ENCODE peak calls at places on chromosomes 11 and 22, in four cellular contexts. One of them, this sample, is unnamed.

GRCh38 chr11:2156416-2157182 is 4.4 kb downstream of the INS start:
- DNase-seq in Peyer's patch: peak
- DNase-seq in right cardiac atrium: peak
- DNase-seq in KBM-7: peak
- DNase-seq in this sample: peak

GRCh38 chr22:23315341-23315917 is 135.1 kb downstream of the BCR start:
- DNase-seq in right cardiac atrium: no peak
- DNase-seq in Peyer's patch: peak
- DNase-seq in KBM-7: peak
- DNase-seq in this sample: peak

GRCh38 chr11:109892321-109892794 is 200.8 kb upstream of the ZC3H12C start:
- DNase-seq in right cardiac atrium: no peak
- DNase-seq in Peyer's patch: no peak
- DNase-seq in KBM-7: no peak
- DNase-seq in this sample: no peak

GRCh38 chr22:19448076-19448607 is 631 bp upstream of the C22orf39 start:
- DNase-seq in KBM-7: no peak
- DNase-seq in right cardiac atrium: no peak
- DNase-seq in Peyer's patch: peak
- DNase-seq in this sample: peak

GRCh38 chr22:25235547-25236290 is 16.3 kb downstream of the CRYBB2 start:
- DNase-seq in Peyer's patch: no peak
- DNase-seq in right cardiac atrium: peak
- DNase-seq in KBM-7: peak
- DNase-seq in this sample: peak

GRCh38 chr11:132056689-132057088 is 686.3 kb downstream of the NTM start:
- DNase-seq in KBM-7: no peak
- DNase-seq in right cardiac atrium: no peak
- DNase-seq in Peyer's patch: no peak
- DNase-seq in this sample: peak

GRCh38 chr11:10454902-10455631 is at the start of gene AMPD3:
- DNase-seq in right cardiac atrium: no peak
- DNase-seq in KBM-7: no peak
- DNase-seq in Peyer's patch: no peak
- DNase-seq in this sample: peak

GRCh38 chr11:122998727-122999370 is 17.2 kb upstream of the BSX start:
- DNase-seq in Peyer's patch: no peak
- DNase-seq in KBM-7: no peak
- DNase-seq in right cardiac atrium: no peak
- DNase-seq in this sample: peak

GRCh38 chr11:116882386-116882785 is 45.0 kb upstream of the APOA1 start:
- DNase-seq in right cardiac atrium: no peak
- DNase-seq in Peyer's patch: no peak
- DNase-seq in KBM-7: no peak
- DNase-seq in this sample: peak

GRCh38 chr22:37842015-37842793 is 1.9 kb downstream of the ANKRD54 start:
- DNase-seq in Peyer's patch: no peak
- DNase-seq in right cardiac atrium: no peak
- DNase-seq in KBM-7: no peak
- DNase-seq in this sample: no peak

GRCh38 chr11:2077061-2077802 is 62.0 kb downstream of the IGF2 start:
- DNase-seq in Peyer's patch: no peak
- DNase-seq in right cardiac atrium: no peak
- DNase-seq in KBM-7: no peak
- DNase-seq in this sample: peak

GRCh38 chr22:47053013-47053864 is 290.8 kb downstream of the TBC1D22A start:
- DNase-seq in KBM-7: no peak
- DNase-seq in right cardiac atrium: no peak
- DNase-seq in Peyer's patch: no peak
- DNase-seq in this sample: no peak

GRCh38 chr11:27497284-27497866 is 9.2 kb downstream of the LIN7C start:
- DNase-seq in KBM-7: peak
- DNase-seq in Peyer's patch: no peak
- DNase-seq in right cardiac atrium: no peak
- DNase-seq in this sample: peak

GRCh38 chr11:45209904-45210699 is 63.7 kb downstream of the PRDM11 start:
- DNase-seq in Peyer's patch: peak
- DNase-seq in right cardiac atrium: peak
- DNase-seq in KBM-7: peak
- DNase-seq in this sample: peak

GRCh38 chr22:49995413-49996191 is 17.0 kb downstream of the IL17REL start:
- DNase-seq in KBM-7: no peak
- DNase-seq in Peyer's patch: no peak
- DNase-seq in right cardiac atrium: no peak
- DNase-seq in this sample: no peak

GRCh38 chr11:129965248-129965647 is 37.4 kb downstream of the PRDM10 start:
- DNase-seq in right cardiac atrium: no peak
- DNase-seq in Peyer's patch: no peak
- DNase-seq in KBM-7: no peak
- DNase-seq in this sample: no peak

GRCh38 chr22:19523240-19524169 is 705 bp downstream of the CLDN5 start:
- DNase-seq in right cardiac atrium: no peak
- DNase-seq in Peyer's patch: no peak
- DNase-seq in KBM-7: no peak
- DNase-seq in this sample: peak

GRCh38 chr11:74691755-74692154 is 39.5 kb downstream of the CHRDL2 start:
- DNase-seq in right cardiac atrium: no peak
- DNase-seq in Peyer's patch: no peak
- DNase-seq in KBM-7: no peak
- DNase-seq in this sample: no peak

GRCh38 chr11:111440416-111441205 is 61.5 kb upstream of the POU2AF1 start:
- DNase-seq in right cardiac atrium: no peak
- DNase-seq in Peyer's patch: no peak
- DNase-seq in KBM-7: no peak
- DNase-seq in this sample: no peak

GRCh38 chr11:81725691-81726090 is 1008.0 kb downstream of the FAM181B start:
- DNase-seq in right cardiac atrium: no peak
- DNase-seq in Peyer's patch: no peak
- DNase-seq in KBM-7: no peak
- DNase-seq in this sample: no peak

GRCh38 chr11:2182692-2183474 is 11.3 kb upstream of the TH start:
- DNase-seq in Peyer's patch: no peak
- DNase-seq in KBM-7: no peak
- DNase-seq in right cardiac atrium: no peak
- DNase-seq in this sample: no peak

GRCh38 chr11:71178076-71178475 is 74.3 kb downstream of the SHANK2 start:
- DNase-seq in Peyer's patch: no peak
- DNase-seq in KBM-7: no peak
- DNase-seq in right cardiac atrium: no peak
- DNase-seq in this sample: no peak

GRCh38 chr11:73931039-73931645 is 19.7 kb upstream of the DNAJB13 start:
- DNase-seq in Peyer's patch: no peak
- DNase-seq in right cardiac atrium: no peak
- DNase-seq in KBM-7: peak
- DNase-seq in this sample: peak

GRCh38 chr22:50703726-50704509 is 31.3 kb downstream of the SHANK3 start:
- DNase-seq in KBM-7: no peak
- DNase-seq in right cardiac atrium: peak
- DNase-seq in Peyer's patch: no peak
- DNase-seq in this sample: no peak

This sample was measured in fibroblast of the aortic adventitia.